ENCODE peak calls at places on chromosome 5, in seven cellular contexts. B is lower leg skin, O is GM04503, J is globus pallidus, A is sigmoid colon, I is stomach, X is non-pigmented ciliary epithelial cell. H is an unnamed sample.

GRCh38 chr5:137621861-137622823 is 113.7 kb downstream of the KLHL3 start:
- DNase-seq in B (peak; percentile 84), O (peak; percentile 67), J (no peak), A (peak; percentile 46), I (no peak), X (no peak), H (no peak)

GRCh38 chr5:124054564-124054963 is 542.6 kb downstream of the CSNK1G3 start:
- DNase-seq in B (no peak), O (no peak), J (no peak), A (no peak), I (no peak), X (no peak), H (no peak)

GRCh38 chr5:59152701-59153245 is 569.9 kb downstream of the RAB3C start:
- DNase-seq in B (no peak), O (no peak), J (no peak), A (no peak), I (no peak), X (no peak), H (no peak)

GRCh38 chr5:120684749-120685415 is 220.8 kb downstream of the PRR16 start:
- DNase-seq in B (no peak), O (no peak), J (no peak), A (no peak), I (no peak), X (no peak), H (no peak)

GRCh38 chr5:77568082-77568481 is 70.4 kb downstream of the OTP start:
- DNase-seq in B (no peak), O (no peak), J (no peak), A (no peak), I (no peak), X (no peak), H (no peak)

GRCh38 chr5:6623228-6623627 is 9.6 kb downstream of the NSUN2 start:
- DNase-seq in B (no peak), O (no peak), J (no peak), A (no peak), I (no peak), X (no peak), H (no peak)

GRCh38 chr5:43017438-43017820 is 22.7 kb downstream of the ANXA2R start:
- DNase-seq in B (peak; percentile 90), O (no peak), J (peak; percentile 30), A (no peak), I (no peak), X (no peak), H (no peak)

GRCh38 chr5:62460578-62460983 is 48.0 kb downstream of the IPO11 start:
- DNase-seq in B (no peak), O (no peak), J (peak; percentile 26), A (no peak), I (no peak), X (no peak), H (peak; percentile 61)

GRCh38 chr5:82886911-82887310 is 190.3 kb downstream of the TMEM167A start:
- DNase-seq in B (no peak), O (no peak), J (no peak), A (no peak), I (no peak), X (peak; percentile 14), H (no peak)

GRCh38 chr5:14115323-14115895 is 27.7 kb upstream of the TRIO start:
- DNase-seq in B (no peak), O (no peak), J (no peak), A (no peak), I (no peak), X (no peak), H (no peak)

GRCh38 chr5:5145651-5146529 is 5.8 kb downstream of the ADAMTS16 start:
- DNase-seq in B (no peak), O (no peak), J (no peak), A (no peak), I (no peak), X (peak; percentile 67), H (no peak)

GRCh38 chr5:171924493-171925122 is 81.8 kb downstream of the FBXW11 start:
- DNase-seq in B (no peak), O (no peak), J (no peak), A (no peak), I (no peak), X (no peak), H (no peak)

GRCh38 chr5:41874512-41875060 is 4.4 kb upstream of the OXCT1 start:
- DNase-seq in B (no peak), O (no peak), J (no peak), A (no peak), I (no peak), X (no peak), H (no peak)

GRCh38 chr5:151899400-151899799 is 25.3 kb downstream of the GLRA1 start:
- DNase-seq in B (no peak), O (no peak), J (no peak), A (no peak), I (no peak), X (no peak), H (no peak)

GRCh38 chr5:108654042-108654441 is 93.7 kb upstream of the FER start:
- DNase-seq in B (no peak), O (no peak), J (no peak), A (no peak), I (no peak), X (no peak), H (no peak)

GRCh38 chr5:151031554-151031953 is 11.2 kb downstream of the GPX3 start:
- DNase-seq in B (no peak), O (no peak), J (no peak), A (no peak), I (no peak), X (no peak), H (no peak)

GRCh38 chr5:1152771-1153282 is 41.0 kb upstream of the SLC12A7 start:
- DNase-seq in B (no peak), O (no peak), J (no peak), A (no peak), I (no peak), X (no peak), H (no peak)

GRCh38 chr5:135376961-135377621 is 21.9 kb downstream of the MACROH2A1 start:
- DNase-seq in B (peak; percentile 66), O (no peak), J (no peak), A (no peak), I (peak; percentile 43), X (no peak), H (no peak)

GRCh38 chr5:75510836-75511434 is 494 bp downstream of the CERT1 start:
- DNase-seq in B (no peak), O (no peak), J (peak; percentile 36), A (peak; percentile 71), I (no peak), X (no peak), H (peak; percentile 26)

GRCh38 chr5:134289509-134290113 is 63.7 kb upstream of the PPP2CA start:
- DNase-seq in B (no peak), O (no peak), J (peak; percentile 80), A (peak; percentile 66), I (peak; percentile 42), X (peak; percentile 36), H (peak; percentile 75)

GRCh38 chr5:1793966-1794895 is 5.4 kb downstream of the MRPL36 start:
- DNase-seq in B (no peak), O (peak; percentile 44), J (no peak), A (peak; percentile 48), I (no peak), X (peak; percentile 86), H (no peak)

GRCh38 chr5:87151547-87151946 is 116.1 kb upstream of the RASA1 start:
- DNase-seq in B (no peak), O (peak; percentile 84), J (no peak), A (no peak), I (no peak), X (peak; percentile 92), H (no peak)

GRCh38 chr5:11619339-11620028 is 284.8 kb downstream of the CTNND2 start:
- DNase-seq in B (no peak), O (no peak), J (peak; percentile 81), A (no peak), I (no peak), X (peak; percentile 5), H (peak; percentile 59)

GRCh38 chr5:40503438-40503837 is 176.3 kb upstream of the PTGER4 start:
- DNase-seq in B (no peak), O (no peak), J (no peak), A (no peak), I (no peak), X (no peak), H (no peak)

GRCh38 chr5:17325770-17326599 is 108.6 kb downstream of the BASP1 start:
- DNase-seq in B (no peak), O (no peak), J (no peak), A (no peak), I (no peak), X (no peak), H (no peak)

GRCh38 chr5:134026521-134027202 is 21.9 kb upstream of the VDAC1 start:
- DNase-seq in B (no peak), O (no peak), J (no peak), A (no peak), I (peak; percentile 82), X (no peak), H (no peak)

GRCh38 chr5:172919525-172920446 is 39.4 kb upstream of the RPL26L1 start:
- DNase-seq in B (no peak), O (no peak), J (no peak), A (peak; percentile 94), I (peak; percentile 71), X (no peak), H (no peak)

GRCh38 chr5:6215891-6216290 is 162.5 kb downstream of the MED10 start:
- DNase-seq in B (no peak), O (no peak), J (no peak), A (no peak), I (no peak), X (no peak), H (no peak)

GRCh38 chr5:42614509-42614908 is 142.1 kb upstream of the CCDC152 start:
- DNase-seq in B (no peak), O (no peak), J (no peak), A (no peak), I (no peak), X (no peak), H (no peak)

GRCh38 chr5:172179032-172179989 is 8.7 kb downstream of the STK10 start:
- DNase-seq in B (no peak), O (no peak), J (no peak), A (no peak), I (no peak), X (peak; percentile 32), H (no peak)

H was measured in midbrain.